ENCODE peak calls at places on chromosomes 7 and 10, in nine cellular contexts. V is substantia nigra; G is stimulated activated CD4-positive, alpha-beta T cell treated with anti-CD3 and anti-CD28 coated beads, Interleukin-1b, Interleukin-23, amount 100 ng/mL, for 24 hours; S is SJSA1; Q is cardiac fibroblast; F is NCI-H524; U is fibroblast of lung; H is GM10248; Z is CD8-positive, alpha-beta T cell. M is an unnamed sample.

GRCh38 chr10:24457661-24458318 is 248.9 kb downstream of the KIAA1217 start:
- DNase-seq in V (no peak), G (no peak), S (no peak), Q (no peak), F (no peak), U (peak; percentile 11), H (no peak), Z (no peak), M (no peak)

GRCh38 chr10:72328829-72329204 is 25.9 kb downstream of the DNAJB12 start:
- DNase-seq in V (no peak), G (no peak), S (no peak), Q (no peak), F (no peak), U (no peak), H (no peak), Z (no peak), M (no peak)

GRCh38 chr7:88243345-88243909 is 23.6 kb upstream of the SRI start:
- DNase-seq in V (peak; percentile 0), G (no peak), S (no peak), Q (peak; percentile 84), F (peak; percentile 25), U (peak; percentile 51), H (peak; percentile 21), Z (no peak), M (peak; percentile 52)

GRCh38 chr10:129334326-129334725 is 132.7 kb upstream of the MGMT start:
- DNase-seq in V (no peak), G (no peak), S (no peak), Q (no peak), F (no peak), U (no peak), H (no peak), Z (no peak), M (no peak)

GRCh38 chr7:28360739-28361138 is 51.6 kb upstream of the CREB5 start:
- DNase-seq in V (no peak), G (no peak), S (no peak), Q (no peak), F (no peak), U (no peak), H (no peak), Z (no peak), M (no peak)

GRCh38 chr10:132547421-132547861 is 9.9 kb downstream of the INPP5A start:
- DNase-seq in V (no peak), G (no peak), S (no peak), Q (no peak), F (no peak), U (no peak), H (no peak), Z (no peak), M (no peak)

GRCh38 chr7:12625836-12626235 is 55.3 kb downstream of the SCIN start:
- DNase-seq in V (no peak), G (no peak), S (no peak), Q (no peak), F (no peak), U (peak; percentile 4), H (no peak), Z (no peak), M (no peak)

GRCh38 chr7:100691676-100692577 is 2.1 kb downstream of the GIGYF1 start:
- DNase-seq in V (peak; percentile 57), G (peak; percentile 72), S (peak; percentile 67), Q (peak; percentile 75), F (peak; percentile 45), U (peak; percentile 50), H (peak; percentile 87), Z (peak; percentile 68), M (peak; percentile 75)

GRCh38 chr10:96967847-96968246 is 135.7 kb downstream of the LCOR start:
- DNase-seq in V (no peak), G (no peak), S (no peak), Q (no peak), F (no peak), U (peak; percentile 68), H (no peak), Z (no peak), M (peak; percentile 33)

GRCh38 chr7:139716156-139716942 is 61.4 kb downstream of the HIPK2 start:
- DNase-seq in V (no peak), G (no peak), S (no peak), Q (no peak), F (no peak), U (no peak), H (no peak), Z (no peak), M (no peak)

GRCh38 chr10:1048349-1048731 is 579 bp downstream of the IDI1 start:
- DNase-seq in V (no peak), G (no peak), S (no peak), Q (peak; percentile 50), F (no peak), U (peak; percentile 50), H (no peak), Z (peak; percentile 27), M (peak; percentile 67)

GRCh38 chr10:3185386-3185785 is 12.8 kb upstream of the PITRM1 start:
- DNase-seq in V (no peak), G (no peak), S (no peak), Q (no peak), F (no peak), U (no peak), H (no peak), Z (no peak), M (no peak)

GRCh38 chr10:5545778-5546710 is 21.3 kb downstream of the CALML3 start:
- DNase-seq in V (no peak), G (no peak), S (peak; percentile 92), Q (peak; percentile 87), F (no peak), U (peak; percentile 91), H (no peak), Z (no peak), M (peak; percentile 78)

GRCh38 chr10:132178046-132178445 is 8.7 kb upstream of the DPYSL4 start:
- DNase-seq in V (no peak), G (no peak), S (no peak), Q (no peak), F (no peak), U (no peak), H (no peak), Z (no peak), M (no peak)